ENCODE peak calls at places on chromosomes 1 and 21, in six cellular contexts. I is left lung; N is AG04450; C is AG10803; R is left ventricle myocardium inferior; Z is effector memory CD4-positive, alpha-beta T cell. V is an unnamed sample.

GRCh38 chr1:222821239-222821638 is 6.4 kb downstream of the DISP1 start:
- DNase-seq in I (no peak), N (no peak), C (peak), R (no peak), Z (no peak), V (no peak)

GRCh38 chr21:31647650-31648049 is 11.8 kb upstream of the SOD1 start:
- DNase-seq in I (no peak), N (no peak), C (no peak), R (no peak), Z (no peak), V (no peak)

GRCh38 chr1:171251741-171252300 is 3.5 kb downstream of the FMO1 start:
- DNase-seq in I (peak), N (no peak), C (no peak), R (peak), Z (no peak), V (peak)

GRCh38 chr1:41485605-41486004 is 1.1 kb upstream of the EDN2 start:
- DNase-seq in I (no peak), N (no peak), C (peak), R (no peak), Z (no peak), V (no peak)

GRCh38 chr1:187027259-187027658 is 198.5 kb downstream of the PLA2G4A start:
- DNase-seq in I (no peak), N (no peak), C (no peak), R (no peak), Z (no peak), V (no peak)

GRCh38 chr1:16905112-16905855 is 9.5 kb downstream of the RNU1-2 start:
- DNase-seq in I (no peak), N (peak), C (peak), R (no peak), Z (no peak), V (no peak)

GRCh38 chr1:110035236-110035752 is 870 bp downstream of the STRIP1 start:
- DNase-seq in I (no peak), N (no peak), C (peak), R (no peak), Z (no peak), V (no peak)

GRCh38 chr1:153049211-153049610 is 8.1 kb downstream of the SPRR2A start:
- DNase-seq in I (no peak), N (no peak), C (no peak), R (no peak), Z (no peak), V (no peak)

GRCh38 chr1:181129771-181130606 is 41.5 kb downstream of the IER5 start:
- DNase-seq in I (no peak), N (no peak), C (no peak), R (no peak), Z (no peak), V (no peak)

GRCh38 chr1:42162181-42162580 is 2.4 kb downstream of the GUCA2A start:
- DNase-seq in I (no peak), N (no peak), C (no peak), R (no peak), Z (no peak), V (no peak)

GRCh38 chr1:188237573-188238353 is 1409.0 kb downstream of the PLA2G4A start:
- DNase-seq in I (no peak), N (no peak), C (no peak), R (no peak), Z (no peak), V (no peak)

GRCh38 chr1:223670458-223671159 is 5.1 kb upstream of the CAPN8 start:
- DNase-seq in I (no peak), N (no peak), C (peak), R (no peak), Z (no peak), V (no peak)

GRCh38 chr1:21742578-21742977 is 40.4 kb downstream of the USP48 start:
- DNase-seq in I (no peak), N (peak), C (no peak), R (no peak), Z (no peak), V (no peak)

GRCh38 chr1:10511494-10511885 is 36.7 kb downstream of the PEX14 start:
- DNase-seq in I (no peak), N (no peak), C (no peak), R (no peak), Z (no peak), V (no peak)

GRCh38 chr1:233368106-233368783 is 40.7 kb downstream of the MAP3K21 start:
- DNase-seq in I (no peak), N (no peak), C (peak), R (no peak), Z (no peak), V (no peak)

GRCh38 chr1:245773344-245773743 is 618.6 kb downstream of the KIF26B start:
- DNase-seq in I (no peak), N (no peak), C (no peak), R (no peak), Z (no peak), V (no peak)

GRCh38 chr1:211476200-211476849 is 15.6 kb downstream of the RD3 start:
- DNase-seq in I (peak), N (peak), C (peak), R (peak), Z (peak), V (no peak)

GRCh38 chr1:147627435-147628110 is 42.8 kb downstream of the ACP6 start:
- DNase-seq in I (peak), N (peak), C (peak), R (peak), Z (peak), V (peak)

GRCh38 chr1:204150702-204151561 is 912 bp downstream of the ETNK2 start:
- DNase-seq in I (no peak), N (no peak), C (no peak), R (no peak), Z (no peak), V (no peak)

GRCh38 chr1:204153667-204154066 is 1.8 kb upstream of the ETNK2 start:
- DNase-seq in I (no peak), N (no peak), C (no peak), R (no peak), Z (no peak), V (peak)

GRCh38 chr1:204151562-204152309 is at the start of gene ETNK2:
- DNase-seq in I (peak), N (no peak), C (peak), R (peak), Z (peak), V (peak)

GRCh38 chr1:204154525-204155255 is 2.8 kb upstream of the ETNK2 start:
- DNase-seq in I (no peak), N (no peak), C (no peak), R (no peak), Z (no peak), V (no peak)

GRCh38 chr1:204152310-204153044 is 633 bp upstream of the ETNK2 start:
- DNase-seq in I (no peak), N (no peak), C (no peak), R (no peak), Z (no peak), V (peak)
- H3K4me3 ChIP-seq in I (peak), N (peak), C (peak), R (peak), Z (peak), V (peak)

GRCh38 chr21:15291621-15292266 is 226.9 kb upstream of the NRIP1 start:
- DNase-seq in I (no peak), N (no peak), C (no peak), R (no peak), Z (no peak), V (no peak)

GRCh38 chr21:15289246-15289645 is 224.4 kb upstream of the NRIP1 start:
- DNase-seq in I (no peak), N (no peak), C (no peak), R (no peak), Z (no peak), V (no peak)

GRCh38 chr21:15293251-15293650 is 228.5 kb upstream of the NRIP1 start:
- DNase-seq in I (no peak), N (peak), C (peak), R (no peak), Z (no peak), V (no peak)

GRCh38 chr21:15285567-15285966 is 220.8 kb upstream of the NRIP1 start:
- DNase-seq in I (no peak), N (no peak), C (no peak), R (no peak), Z (no peak), V (no peak)

GRCh38 chr21:15289896-15290841 is 225.4 kb upstream of the NRIP1 start:
- DNase-seq in I (peak), N (no peak), C (peak), R (peak), Z (no peak), V (no peak)
- H3K4me3 ChIP-seq in I (no peak), N (no peak), C (peak), R (no peak), Z (no peak), V (no peak)

GRCh38 chr1:23643668-23644554 is 47.7 kb upstream of the RPL11 start:
- DNase-seq in I (no peak), N (no peak), C (no peak), R (no peak), Z (no peak), V (no peak)
- H3K4me3 ChIP-seq in I (no peak), N (no peak), C (no peak), R (no peak), Z (no peak), V (no peak)

GRCh38 chr1:201506573-201507567 is at the start of gene CSRP1:
- DNase-seq in I (peak), N (no peak), C (peak), R (peak), Z (peak), V (peak)

GRCh38 chr1:201504179-201504631 is 2.7 kb downstream of the CSRP1 start:
- DNase-seq in I (no peak), N (no peak), C (peak), R (no peak), Z (no peak), V (no peak)

GRCh38 chr1:201506092-201506491 is 831 bp downstream of the CSRP1 start:
- DNase-seq in I (no peak), N (no peak), C (no peak), R (no peak), Z (no peak), V (no peak)

GRCh38 chr1:201504799-201505504 is 2.0 kb downstream of the CSRP1 start:
- DNase-seq in I (no peak), N (no peak), C (no peak), R (no peak), Z (no peak), V (no peak)

DNA sequence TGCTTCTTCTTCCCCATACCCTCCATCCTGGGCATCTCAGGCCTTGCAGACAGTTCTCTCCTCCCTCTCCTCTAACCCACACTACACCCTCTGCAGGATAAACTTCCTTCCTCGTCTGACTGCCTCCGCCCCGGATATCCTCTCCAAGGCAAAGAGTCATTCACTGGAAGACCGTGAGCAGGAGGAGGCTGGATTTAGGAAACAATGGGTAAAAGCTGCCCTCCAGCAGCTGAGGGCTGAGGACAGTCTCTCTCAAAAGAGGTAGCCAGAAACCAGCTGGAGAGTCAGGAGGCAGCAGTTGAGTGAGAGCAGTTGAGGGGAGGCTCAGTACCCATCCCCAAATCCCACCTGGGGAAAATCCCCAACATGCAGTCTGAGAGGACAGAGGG is 1.4 kb downstream of the CSRP1 start:
- DNase-seq in I (peak), N (no peak), C (peak), R (no peak), Z (no peak), V (no peak)
- H3K4me3 ChIP-seq in I (peak), N (peak), C (peak), R (peak), Z (peak), V (peak)

DNA sequence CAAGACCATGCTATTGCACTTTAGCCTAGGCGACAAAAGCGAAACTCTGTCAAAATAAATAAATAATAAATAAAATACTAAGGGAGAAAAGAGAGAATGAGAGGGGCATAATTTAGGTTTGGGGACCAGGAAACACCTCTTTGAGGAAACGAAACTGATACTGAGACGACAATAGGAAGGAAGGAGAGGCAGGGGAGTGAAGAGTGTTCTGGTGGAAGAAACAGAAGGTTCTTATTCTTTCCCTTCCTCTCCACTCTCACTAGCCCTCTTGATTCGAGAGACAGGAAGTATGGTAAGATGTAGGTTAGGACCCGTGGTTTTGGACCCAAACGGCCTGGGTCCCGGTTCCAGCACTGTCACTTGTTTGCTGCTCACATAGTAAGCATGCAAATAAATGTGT is 1.6 kb upstream of the NKAIN1 start:
- DNase-seq in I (no peak), N (no peak), C (no peak), R (no peak), Z (no peak), V (no peak)
- H3K4me3 ChIP-seq in I (no peak), N (no peak), C (no peak), R (no peak), Z (no peak), V (no peak)

DNA sequence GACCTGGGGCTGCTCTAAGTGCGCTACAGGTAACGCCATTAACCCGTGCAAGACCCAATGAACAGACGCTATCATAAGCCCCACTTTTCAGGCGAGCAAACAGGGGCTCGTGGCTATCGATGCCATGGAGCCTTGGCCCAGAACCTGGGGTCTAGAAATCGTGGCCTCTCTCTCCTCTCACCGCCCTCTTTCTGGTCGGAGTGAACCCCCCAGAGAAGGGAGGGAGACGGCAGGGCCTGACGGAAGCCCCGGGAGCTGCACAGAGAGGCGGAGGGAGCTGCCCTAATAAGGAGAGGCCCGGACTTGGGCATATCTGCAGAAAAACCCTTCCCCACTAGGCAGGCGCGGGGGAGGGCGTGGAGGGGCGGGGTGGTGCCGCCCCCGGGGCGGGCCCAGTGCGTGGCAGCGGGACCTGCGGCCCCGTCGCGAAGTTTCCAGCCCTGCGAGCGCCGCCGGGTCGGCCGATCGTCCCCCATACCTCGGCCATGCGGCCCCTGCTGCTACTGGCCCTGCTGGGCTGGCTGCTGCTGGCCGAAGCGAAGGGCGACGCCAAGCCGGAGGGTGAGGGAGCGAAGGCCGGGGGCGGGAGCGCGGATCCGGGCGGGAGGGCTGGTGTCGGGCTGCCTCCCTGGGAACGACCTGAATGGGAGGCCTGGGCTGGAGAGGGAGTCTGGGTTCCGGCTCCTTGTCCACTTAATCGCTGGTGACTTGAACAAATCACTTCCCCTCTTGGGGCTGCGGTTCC is at the start of gene PLOD1:
- DNase-seq in I (peak), N (peak), C (peak), R (peak), Z (peak), V (peak)
- H3K4me3 ChIP-seq in I (peak), N (peak), C (peak), R (peak), Z (peak), V (peak)

GRCh38 chr21:32682696-32683474 is 44.9 kb downstream of the SYNJ1 start:
- DNase-seq in I (no peak), N (no peak), C (no peak), R (no peak), Z (no peak), V (no peak)
- H3K4me3 ChIP-seq in I (no peak), N (no peak), C (no peak), R (no peak), Z (no peak), V (no peak)

GRCh38 chr1:53299233-53299632 is 28.6 kb downstream of the LRP8 start:
- DNase-seq in I (no peak), N (no peak), C (no peak), R (no peak), Z (no peak), V (no peak)
- H3K4me3 ChIP-seq in I (no peak), N (no peak), C (no peak), R (no peak), Z (no peak), V (no peak)

GRCh38 chr1:117580882-117581281 is 25.0 kb upstream of the TENT5C start:
- DNase-seq in I (no peak), N (no peak), C (no peak), R (no peak), Z (no peak), V (no peak)

GRCh38 chr1:117581391-117581943 is 24.4 kb upstream of the TENT5C start:
- DNase-seq in I (no peak), N (no peak), C (no peak), R (no peak), Z (no peak), V (no peak)

GRCh38 chr1:117578466-117578865 is 27.4 kb upstream of the TENT5C start:
- DNase-seq in I (no peak), N (no peak), C (no peak), R (no peak), Z (no peak), V (no peak)

GRCh38 chr1:117580436-117580835 is 25.4 kb upstream of the TENT5C start:
- DNase-seq in I (no peak), N (no peak), C (no peak), R (no peak), Z (no peak), V (no peak)

DNA sequence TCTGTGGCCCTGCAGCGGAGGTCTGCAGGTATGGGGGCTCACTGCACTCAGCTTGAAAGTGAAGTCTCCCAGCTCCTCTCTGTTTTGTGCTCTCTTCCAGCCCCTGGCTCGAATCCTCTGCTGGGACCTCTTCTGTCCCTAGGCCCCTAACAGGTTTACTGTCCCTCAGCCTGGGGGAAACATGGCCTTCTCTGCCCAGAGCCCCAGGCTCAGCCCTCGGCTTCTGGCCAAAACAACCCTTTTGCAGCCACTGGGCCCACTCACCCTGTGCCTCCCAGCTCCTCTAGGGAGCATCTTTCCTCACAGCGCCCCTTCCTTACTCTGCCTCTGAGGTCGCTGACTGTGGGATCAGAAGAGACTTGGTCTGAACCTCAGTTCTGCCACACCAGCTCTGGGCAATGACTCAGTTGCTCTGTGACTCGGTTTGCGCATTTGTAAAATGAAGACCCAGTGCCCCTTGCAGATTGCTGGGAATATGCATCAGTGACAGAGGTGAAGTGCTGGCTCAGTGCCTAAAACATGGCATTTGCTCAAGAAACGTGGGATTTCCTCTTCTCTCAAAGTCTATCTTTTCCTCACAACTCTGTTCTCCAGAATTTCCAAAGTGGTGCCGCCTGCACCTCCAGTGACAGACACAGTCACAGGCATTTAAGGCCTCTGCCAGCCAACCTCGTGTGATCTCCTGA is 26.5 kb upstream of the TENT5C start:
- DNase-seq in I (no peak), N (no peak), C (no peak), R (no peak), Z (no peak), V (no peak)
- H3K4me3 ChIP-seq in I (no peak), N (no peak), C (no peak), R (no peak), Z (no peak), V (no peak)

DNA sequence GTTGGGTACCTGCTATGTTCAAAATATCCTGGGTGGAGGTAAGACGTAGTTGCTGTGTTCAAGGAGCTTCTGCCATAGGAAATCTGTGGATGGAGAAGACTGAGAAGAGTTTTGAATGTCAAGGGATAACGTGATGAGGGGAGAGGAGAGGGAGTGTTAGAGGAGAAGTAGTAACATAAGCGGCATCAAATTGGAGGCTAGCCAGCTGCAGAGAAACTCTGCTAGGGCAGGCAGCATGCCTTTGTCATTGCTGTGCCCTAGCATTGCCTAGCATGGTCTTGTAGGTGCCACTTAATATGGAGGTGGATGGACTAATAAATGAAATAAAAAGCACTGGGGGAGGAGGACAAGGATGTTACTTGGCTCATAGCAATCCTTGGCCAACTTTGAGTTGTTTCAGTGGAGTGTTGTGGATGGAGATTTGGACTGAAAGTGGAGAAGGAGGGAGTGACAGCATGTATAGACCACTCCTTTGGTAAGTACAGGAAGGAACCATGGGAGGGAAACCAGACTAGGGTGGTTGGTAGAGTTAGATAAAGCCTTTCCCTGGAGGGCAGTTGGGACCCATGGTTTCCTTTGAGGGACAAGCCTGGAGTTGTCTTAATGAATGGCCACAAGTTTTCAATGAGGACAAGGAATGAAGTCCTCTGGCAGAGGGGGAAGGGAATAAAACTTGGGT is 6.3 kb downstream of the VANGL1 start:
- DNase-seq in I (no peak), N (no peak), C (no peak), R (no peak), Z (no peak), V (no peak)
- H3K4me3 ChIP-seq in I (no peak), N (no peak), C (no peak), R (no peak), Z (no peak), V (no peak)

V was measured in aorta.